ENCODE peak calls at places on chromosome 5, in four cellular contexts. B is tibial artery, Q is endothelial cell of umbilical vein, H is HCT116. O is an unnamed sample.

GRCh38 chr5:135885031-135885430 is 10.6 kb downstream of the IL9 start:
- DNase-seq in B (no peak), Q (no peak), H (no peak), O (no peak)

GRCh38 chr5:172603425-172603824 is 37.6 kb upstream of the NEURL1B start:
- DNase-seq in B (no peak), Q (no peak), H (no peak), O (peak; percentile 16)

GRCh38 chr5:111887706-111888105 is 130.7 kb upstream of the NREP start:
- DNase-seq in B (no peak), Q (no peak), H (no peak), O (no peak)

GRCh38 chr5:64869419-64869818 is 100.7 kb downstream of the CWC27 start:
- DNase-seq in B (no peak), Q (peak; percentile 56), H (peak; percentile 12), O (no peak)

GRCh38 chr5:94618029-94618492 is 343 bp downstream of the KIAA0825 start:
- DNase-seq in B (peak; percentile 64), Q (peak; percentile 78), H (peak; percentile 36), O (peak; percentile 57)

GRCh38 chr5:119409235-119409815 is 43.0 kb upstream of the HSD17B4 start:
- DNase-seq in B (no peak), Q (no peak), H (no peak), O (no peak)

GRCh38 chr5:134177197-134178171 is 734 bp upstream of the SKP1 start:
- DNase-seq in B (peak; percentile 65), Q (peak; percentile 77), H (peak; percentile 60), O (peak; percentile 43)

GRCh38 chr5:91150189-91150588 is 232.9 kb downstream of the ARRDC3 start:
- DNase-seq in B (no peak), Q (no peak), H (peak; percentile 7), O (no peak)

GRCh38 chr5:13566903-13567339 is 377.6 kb downstream of the DNAH5 start:
- DNase-seq in B (no peak), Q (no peak), H (no peak), O (peak; percentile 71)

GRCh38 chr5:128315671-128316070 is 222.4 kb downstream of the FBN2 start:
- DNase-seq in B (no peak), Q (no peak), H (no peak), O (no peak)

GRCh38 chr5:34007116-34007674 is 655 bp downstream of the AMACR start:
- DNase-seq in B (peak; percentile 26), Q (no peak), H (no peak), O (no peak)

GRCh38 chr5:74889523-74890105 is 23.4 kb upstream of the FAM169A start:
- DNase-seq in B (no peak), Q (no peak), H (no peak), O (no peak)

GRCh38 chr5:124924729-124925128 is 178.3 kb upstream of the ZNF608 start:
- DNase-seq in B (no peak), Q (no peak), H (no peak), O (no peak)

GRCh38 chr5:172897691-172898512 is 61.3 kb upstream of the RPL26L1 start:
- DNase-seq in B (no peak), Q (peak; percentile 91), H (no peak), O (no peak)

GRCh38 chr5:137708796-137709559 is 26.9 kb downstream of the KLHL3 start:
- DNase-seq in B (no peak), Q (no peak), H (no peak), O (no peak)

GRCh38 chr5:177372910-177373309 is 11.3 kb upstream of the SLC34A1 start:
- DNase-seq in B (no peak), Q (no peak), H (no peak), O (no peak)

GRCh38 chr5:116650544-116650943 is 75.9 kb upstream of the SEMA6A start:
- DNase-seq in B (no peak), Q (no peak), H (no peak), O (no peak)

GRCh38 chr5:158051036-158051435 is 192.1 kb upstream of the CLINT1 start:
- DNase-seq in B (no peak), Q (no peak), H (no peak), O (no peak)

DNA sequence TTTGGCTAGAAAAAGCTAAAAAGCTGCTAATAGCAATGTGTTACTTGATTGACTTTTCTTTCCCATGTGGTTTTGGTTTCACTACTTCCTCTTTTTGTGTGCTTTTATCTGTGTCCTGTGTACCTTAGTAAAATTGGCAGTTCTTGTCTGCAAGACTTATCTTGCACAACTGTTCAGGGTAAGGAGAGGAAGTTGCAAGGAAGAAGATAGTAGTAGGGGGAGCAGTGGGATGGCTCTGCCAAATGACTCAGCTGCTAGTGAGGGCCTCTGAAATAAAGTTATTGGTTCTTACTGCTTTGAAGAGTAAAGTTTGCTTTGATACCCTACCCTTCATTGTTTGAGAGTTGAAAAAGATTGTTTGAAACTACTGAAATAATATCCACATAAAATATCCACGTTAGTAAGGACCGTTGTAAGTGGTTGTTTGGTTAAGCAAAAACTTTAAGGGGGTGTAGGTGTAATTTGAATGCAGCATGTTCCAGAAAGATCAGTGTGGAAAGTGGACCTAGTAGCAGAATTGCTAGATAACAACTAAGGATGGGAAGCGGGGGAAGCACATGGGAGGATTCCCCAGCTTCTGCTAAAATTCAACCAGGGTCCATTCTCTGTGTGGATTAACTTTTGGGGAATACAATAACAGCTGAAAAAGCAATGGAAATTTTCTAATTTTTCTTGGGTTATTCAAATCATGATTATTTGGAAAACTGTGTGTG is 123.5 kb downstream of the SCAMP1 start:
- DNase-seq in B (no peak), Q (peak; percentile 80), H (no peak), O (no peak)
- H3K4me3 ChIP-seq in B (no peak overlapping the region), Q (no peak overlapping the region), H (no peak overlapping the region), O (no peak overlapping the region)

DNA sequence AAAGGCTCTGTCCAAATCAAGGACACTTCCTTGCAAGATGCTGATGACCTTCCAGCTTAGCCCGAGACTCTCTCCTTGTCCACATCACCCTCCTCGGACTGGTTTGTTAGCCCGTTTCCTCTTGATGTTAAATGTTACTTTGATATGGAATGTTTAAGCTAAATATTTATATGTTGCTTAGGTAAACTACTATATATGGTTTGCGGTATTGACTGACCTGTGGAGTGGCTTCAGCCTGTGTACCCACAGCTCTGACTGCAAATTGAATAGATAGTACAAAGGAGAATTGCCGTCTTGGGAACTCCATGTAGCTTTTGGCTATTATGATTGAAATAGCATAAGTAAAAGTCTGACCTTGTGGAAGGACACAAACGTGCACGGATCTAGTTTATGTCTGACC is 422.0 kb downstream of the YTHDC2 start:
- DNase-seq in B (no peak), Q (no peak), H (no peak), O (no peak)
- H3K9me3 ChIP-seq in B (no peaks in the 10 kb centered on the region), Q (no peaks in the 10 kb centered on the region), H (no peaks in the 10 kb centered on the region), O (no peaks in the 10 kb centered on the region)

GRCh38 chr5:61603211-61603908 is 271.3 kb downstream of the ZSWIM6 start:
- DNase-seq in B (no peak), Q (no peak), H (no peak), O (no peak)
- H3K4me3 ChIP-seq in B (no peak overlapping the region), Q (no peak overlapping the region), H (no peak overlapping the region), O (no peak overlapping the region)

GRCh38 chr5:178794433-178794832 is 64.0 kb upstream of the ZNF354A start:
- DNase-seq in B (no peak), Q (no peak), H (no peak), O (no peak)
- H3K9me3 ChIP-seq in B (no peaks in the 10 kb centered on the region), Q (no peaks in the 10 kb centered on the region), H (no peaks in the 10 kb centered on the region), O (no peaks in the 10 kb centered on the region)

DNA sequence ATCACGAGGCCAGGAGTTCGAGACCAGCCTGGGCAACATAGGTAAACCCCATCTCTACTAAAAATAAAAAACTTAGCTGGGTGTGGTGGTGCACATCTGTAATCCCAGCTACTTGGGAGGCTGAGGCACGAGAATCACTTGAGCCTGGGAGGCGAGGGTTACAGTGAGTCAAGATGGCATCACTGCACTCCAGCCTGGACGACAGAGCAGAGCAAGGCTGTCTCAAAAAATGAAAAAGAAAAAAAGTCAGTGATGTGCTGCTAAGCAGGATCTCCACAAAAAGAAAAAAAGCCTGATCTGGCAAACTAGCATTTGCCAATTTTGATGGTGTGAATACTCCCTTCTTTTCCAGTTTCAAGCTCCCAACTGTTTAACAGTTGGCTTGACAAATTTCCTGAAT is 21.9 kb downstream of the F2R start:
- DNase-seq in B (no peak), Q (no peak), H (no peak), O (no peak)
- H3K4me3 ChIP-seq in B (no peak overlapping the region), Q (no peak overlapping the region), H (no peak overlapping the region), O (no peak overlapping the region)

DNA sequence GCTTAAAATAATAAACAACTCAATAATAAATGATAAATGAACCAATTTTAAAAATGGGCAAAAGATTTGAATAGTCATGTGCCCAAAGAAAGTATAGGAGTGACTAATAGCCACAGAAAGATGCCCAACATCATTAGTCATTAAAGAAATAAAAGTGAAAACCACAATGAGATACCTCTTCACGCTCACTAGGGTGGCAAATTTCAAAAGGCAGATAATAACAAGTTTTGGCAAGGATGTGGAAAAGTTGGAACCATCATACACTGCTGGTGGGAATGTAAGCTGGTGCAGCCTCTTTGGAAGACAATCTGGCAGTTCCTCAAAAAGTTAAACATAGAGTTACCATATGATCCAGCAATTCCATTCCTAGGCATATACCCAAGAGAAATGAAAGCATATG is 1819.8 kb downstream of the MAT2B start:
- DNase-seq in B (no peak), Q (peak; percentile 3), H (no peak), O (no peak)
- H3K9me3 ChIP-seq in B (no peaks in the 10 kb centered on the region), Q (no peaks in the 10 kb centered on the region), H (no peaks in the 10 kb centered on the region), O (no peaks in the 10 kb centered on the region)

GRCh38 chr5:1253456-1254105 is 28.4 kb downstream of the SLC6A18 start:
- DNase-seq in B (no peak), Q (no peak), H (no peak), O (no peak)

GRCh38 chr5:1254196-1254595 is 29.0 kb downstream of the SLC6A18 start:
- DNase-seq in B (no peak), Q (no peak), H (no peak), O (no peak)

GRCh38 chr5:1252681-1253080 is 27.5 kb downstream of the SLC6A18 start:
- DNase-seq in B (no peak), Q (no peak), H (no peak), O (no peak)

GRCh38 chr5:1256776-1257175 is 31.6 kb downstream of the SLC6A18 start:
- DNase-seq in B (no peak), Q (no peak), H (no peak), O (no peak)

GRCh38 chr5:1255081-1255561 is 29.9 kb downstream of the SLC6A18 start:
- DNase-seq in B (no peak), Q (no peak), H (no peak), O (no peak)
- H3K4me3 ChIP-seq in B (no peak overlapping the region), Q (no peak overlapping the region), H (no peak overlapping the region), O (no peak overlapping the region)

DNA sequence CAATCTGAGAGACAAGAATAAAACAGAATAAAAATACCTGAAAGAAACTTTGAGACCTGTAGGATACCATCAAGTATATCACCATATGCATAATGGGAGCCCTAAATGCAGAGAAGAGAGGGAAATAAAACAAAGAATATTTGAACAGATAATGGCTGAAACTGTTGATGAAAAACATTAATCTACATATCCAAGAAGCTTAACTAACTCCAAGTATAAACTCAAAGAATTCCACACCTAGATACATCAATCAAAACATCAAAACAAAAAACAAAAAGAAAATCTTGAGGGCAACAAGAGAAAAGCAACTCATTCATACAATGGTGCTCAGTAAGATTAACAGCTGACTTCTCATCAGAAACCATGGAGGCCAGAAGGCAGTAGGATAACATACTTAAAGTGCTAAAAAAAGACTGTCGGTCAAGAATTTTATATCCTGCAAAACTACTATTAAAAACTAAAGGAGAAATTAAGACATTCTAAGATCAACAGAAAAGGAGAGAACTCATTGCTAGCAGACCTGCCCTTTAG is 101.6 kb downstream of the FOXD1 start:
- DNase-seq in B (no peak), Q (no peak), H (no peak), O (no peak)
- H3K9me3 ChIP-seq in B (no peaks in the 10 kb centered on the region), Q (no peaks in the 10 kb centered on the region), H (no peaks in the 10 kb centered on the region), O (peaks cover 17% of the 10 kb centered on the region)

O was measured in Caco-2.